ENCODE peak calls at places on chromosomes 12 and 14, in five cellular contexts. One of them, this sample, is unnamed.

GRCh38 chr14:98840076-98840475 is 431.9 kb downstream of the BCL11B start:
- DNase-seq in fibroblast of mammary gland: no peak
- DNase-seq in spleen: no peak
- DNase-seq in cardiac fibroblast: no peak
- DNase-seq in AG04450: no peak
- DNase-seq in this sample: no peak

GRCh38 chr12:53252349-53252916 is 15.7 kb upstream of the ESPL1 start:
- DNase-seq in AG04450: no peak
- DNase-seq in cardiac fibroblast: no peak
- DNase-seq in fibroblast of mammary gland: peak; percentile 25
- DNase-seq in spleen: no peak
- DNase-seq in this sample: peak; percentile 53

GRCh38 chr12:121804417-121805111 is 755 bp downstream of the SETD1B start:
- DNase-seq in spleen: peak; percentile 91
- DNase-seq in fibroblast of mammary gland: no peak
- DNase-seq in AG04450: no peak
- DNase-seq in cardiac fibroblast: peak; percentile 24
- DNase-seq in this sample: no peak

GRCh38 chr14:100732766-100733100 is 6.0 kb downstream of the DLK1 start:
- DNase-seq in fibroblast of mammary gland: no peak
- DNase-seq in AG04450: no peak
- DNase-seq in cardiac fibroblast: no peak
- DNase-seq in spleen: peak; percentile 43
- DNase-seq in this sample: no peak

GRCh38 chr12:92927055-92927435 is 2.0 kb downstream of the EEA1 start:
- DNase-seq in spleen: no peak
- DNase-seq in AG04450: no peak
- DNase-seq in fibroblast of mammary gland: peak; percentile 62
- DNase-seq in cardiac fibroblast: peak; percentile 65
- DNase-seq in this sample: peak; percentile 60

GRCh38 chr14:92922883-92923743 is at the start of gene CHGA:
- DNase-seq in fibroblast of mammary gland: peak; percentile 29
- DNase-seq in spleen: no peak
- DNase-seq in cardiac fibroblast: peak; percentile 54
- DNase-seq in AG04450: no peak
- DNase-seq in this sample: no peak

GRCh38 chr12:96242597-96242996 is 48.4 kb downstream of the ELK3 start:
- DNase-seq in fibroblast of mammary gland: no peak
- DNase-seq in spleen: peak; percentile 67
- DNase-seq in AG04450: no peak
- DNase-seq in cardiac fibroblast: no peak
- DNase-seq in this sample: no peak

GRCh38 chr12:121391619-121392324 is 8.1 kb upstream of the RNF34 start:
- DNase-seq in cardiac fibroblast: peak; percentile 77
- DNase-seq in fibroblast of mammary gland: peak; percentile 54
- DNase-seq in AG04450: peak; percentile 49
- DNase-seq in spleen: no peak
- DNase-seq in this sample: no peak

GRCh38 chr12:6215120-6215807 is 15.1 kb downstream of the CD9 start:
- DNase-seq in cardiac fibroblast: no peak
- DNase-seq in fibroblast of mammary gland: no peak
- DNase-seq in AG04450: no peak
- DNase-seq in spleen: no peak
- DNase-seq in this sample: peak; percentile 59

GRCh38 chr14:28911521-28911920 is 144.9 kb downstream of the FOXG1 start:
- DNase-seq in fibroblast of mammary gland: no peak
- DNase-seq in cardiac fibroblast: no peak
- DNase-seq in spleen: no peak
- DNase-seq in AG04450: no peak
- DNase-seq in this sample: no peak

GRCh38 chr12:104360988-104361707 is 57.6 kb downstream of the EID3 start:
- DNase-seq in cardiac fibroblast: peak; percentile 86
- DNase-seq in spleen: no peak
- DNase-seq in AG04450: no peak
- DNase-seq in fibroblast of mammary gland: no peak
- DNase-seq in this sample: peak; percentile 46

GRCh38 chr14:83171761-83172160 is 1638.1 kb upstream of the SEL1L start:
- DNase-seq in AG04450: no peak
- DNase-seq in cardiac fibroblast: no peak
- DNase-seq in spleen: no peak
- DNase-seq in fibroblast of mammary gland: no peak
- DNase-seq in this sample: peak; percentile 58

GRCh38 chr14:95564060-95564459 is 29.2 kb downstream of the GLRX5 start:
- DNase-seq in cardiac fibroblast: peak; percentile 37
- DNase-seq in spleen: no peak
- DNase-seq in AG04450: no peak
- DNase-seq in fibroblast of mammary gland: peak; percentile 72
- DNase-seq in this sample: no peak

GRCh38 chr12:27015730-27016076 is 1.5 kb upstream of the TM7SF3 start:
- DNase-seq in spleen: no peak
- DNase-seq in cardiac fibroblast: peak; percentile 75
- DNase-seq in AG04450: no peak
- DNase-seq in fibroblast of mammary gland: peak; percentile 62
- DNase-seq in this sample: peak; percentile 58

GRCh38 chr12:124568431-124569374 is 1.3 kb upstream of the NCOR2 start:
- DNase-seq in fibroblast of mammary gland: peak; percentile 97
- DNase-seq in AG04450: peak; percentile 86
- DNase-seq in spleen: no peak
- DNase-seq in cardiac fibroblast: peak; percentile 97
- DNase-seq in this sample: peak; percentile 44

GRCh38 chr12:67410246-67410645 is 141.1 kb downstream of the CAND1 start:
- DNase-seq in AG04450: no peak
- DNase-seq in fibroblast of mammary gland: peak; percentile 53
- DNase-seq in spleen: no peak
- DNase-seq in cardiac fibroblast: no peak
- DNase-seq in this sample: no peak

GRCh38 chr12:95653761-95654546 is 102.7 kb upstream of the USP44 start:
- DNase-seq in AG04450: peak; percentile 83
- DNase-seq in cardiac fibroblast: peak; percentile 70
- DNase-seq in fibroblast of mammary gland: peak; percentile 80
- DNase-seq in spleen: no peak
- DNase-seq in this sample: peak; percentile 94

GRCh38 chr12:19222566-19222965 is 93.0 kb downstream of the PLEKHA5 start:
- DNase-seq in spleen: no peak
- DNase-seq in fibroblast of mammary gland: peak; percentile 42
- DNase-seq in AG04450: no peak
- DNase-seq in cardiac fibroblast: no peak
- DNase-seq in this sample: no peak

GRCh38 chr14:58665773-58666500 is 28.2 kb downstream of the DACT1 start:
- DNase-seq in fibroblast of mammary gland: no peak
- DNase-seq in spleen: no peak
- DNase-seq in cardiac fibroblast: no peak
- DNase-seq in AG04450: no peak
- DNase-seq in this sample: no peak

GRCh38 chr14:44961151-44961729 is 507 bp downstream of the KLHL28 start:
- DNase-seq in cardiac fibroblast: peak; percentile 71
- DNase-seq in AG04450: peak; percentile 20
- DNase-seq in fibroblast of mammary gland: peak; percentile 65
- DNase-seq in spleen: peak; percentile 91
- DNase-seq in this sample: peak; percentile 54

GRCh38 chr12:14514946-14515345 is 52.7 kb downstream of the PLBD1 start:
- DNase-seq in spleen: no peak
- DNase-seq in fibroblast of mammary gland: peak; percentile 49
- DNase-seq in AG04450: no peak
- DNase-seq in cardiac fibroblast: no peak
- DNase-seq in this sample: peak; percentile 96

GRCh38 chr12:12294215-12295005 is 27.6 kb upstream of the LRP6 start:
- DNase-seq in spleen: no peak
- DNase-seq in AG04450: no peak
- DNase-seq in fibroblast of mammary gland: no peak
- DNase-seq in cardiac fibroblast: peak; percentile 81
- DNase-seq in this sample: no peak

GRCh38 chr12:89793946-89794345 is 85.3 kb upstream of the ATP2B1 start:
- DNase-seq in spleen: no peak
- DNase-seq in AG04450: no peak
- DNase-seq in cardiac fibroblast: no peak
- DNase-seq in fibroblast of mammary gland: no peak
- DNase-seq in this sample: no peak

GRCh38 chr14:55553791-55554190 is 26.2 kb upstream of the KTN1 start:
- DNase-seq in fibroblast of mammary gland: peak; percentile 26
- DNase-seq in AG04450: no peak
- DNase-seq in cardiac fibroblast: no peak
- DNase-seq in spleen: no peak
- DNase-seq in this sample: peak; percentile 64

GRCh38 chr12:57626111-57626928 is 6.7 kb downstream of the B4GALNT1 start:
- DNase-seq in AG04450: no peak
- DNase-seq in fibroblast of mammary gland: no peak
- DNase-seq in spleen: no peak
- DNase-seq in cardiac fibroblast: no peak
- DNase-seq in this sample: no peak

GRCh38 chr12:40693503-40693863 is 1.2 kb downstream of the CNTN1 start:
- DNase-seq in cardiac fibroblast: peak; percentile 0
- DNase-seq in AG04450: no peak
- DNase-seq in fibroblast of mammary gland: no peak
- DNase-seq in spleen: no peak
- DNase-seq in this sample: peak; percentile 46

GRCh38 chr12:9221476-9221875 is 13.3 kb upstream of the PZP start:
- DNase-seq in fibroblast of mammary gland: peak; percentile 32
- DNase-seq in cardiac fibroblast: peak; percentile 1
- DNase-seq in AG04450: no peak
- DNase-seq in spleen: no peak
- DNase-seq in this sample: peak; percentile 98

GRCh38 chr14:105818712-105819005 is 292.3 kb downstream of the TMEM121 start:
- DNase-seq in cardiac fibroblast: no peak
- DNase-seq in AG04450: no peak
- DNase-seq in spleen: peak; percentile 75
- DNase-seq in fibroblast of mammary gland: no peak
- DNase-seq in this sample: no peak

GRCh38 chr12:98490491-98491453 is 24.6 kb upstream of the TMPO start:
- DNase-seq in spleen: peak; percentile 91
- DNase-seq in fibroblast of mammary gland: peak; percentile 85
- DNase-seq in AG04450: peak; percentile 76
- DNase-seq in cardiac fibroblast: peak; percentile 92
- DNase-seq in this sample: peak; percentile 75
- TF ChIP-seq CTCF in spleen: peak; percentile 93
- TF ChIP-seq CTCF in fibroblast of mammary gland: peak; percentile 90
- TF ChIP-seq CTCF in AG04450: peak; percentile 94
- TF ChIP-seq CTCF in cardiac fibroblast: peak; percentile 91
- TF ChIP-seq CTCF in this sample: peak; percentile 82

GRCh38 chr12:1391722-1392121 is 202.7 kb downstream of the FBXL14 start:
- DNase-seq in AG04450: no peak
- DNase-seq in spleen: no peak
- DNase-seq in fibroblast of mammary gland: no peak
- DNase-seq in cardiac fibroblast: no peak
- DNase-seq in this sample: no peak
- H3K4me3 ChIP-seq in AG04450: no peak overlapping the region
- H3K4me3 ChIP-seq in spleen: no peak overlapping the region
- H3K4me3 ChIP-seq in fibroblast of mammary gland: no peak overlapping the region
- H3K4me3 ChIP-seq in cardiac fibroblast: no peak overlapping the region
- H3K4me3 ChIP-seq in this sample: no peak overlapping the region

GRCh38 chr12:54991161-54991991 is 6.8 kb upstream of the TESPA1 start:
- DNase-seq in fibroblast of mammary gland: no peak
- DNase-seq in cardiac fibroblast: no peak
- DNase-seq in spleen: no peak
- DNase-seq in AG04450: no peak
- DNase-seq in this sample: no peak
- TF ChIP-seq CTCF in fibroblast of mammary gland: no peak
- TF ChIP-seq CTCF in cardiac fibroblast: no peak
- TF ChIP-seq CTCF in spleen: no peak
- TF ChIP-seq CTCF in AG04450: no peak
- TF ChIP-seq CTCF in this sample: no peak

GRCh38 chr14:21382886-21383847 is 652 bp downstream of the SUPT16H start:
- DNase-seq in cardiac fibroblast: peak; percentile 52
- DNase-seq in spleen: peak; percentile 88
- DNase-seq in fibroblast of mammary gland: peak; percentile 46
- DNase-seq in AG04450: no peak
- DNase-seq in this sample: peak; percentile 31

GRCh38 chr14:21383848-21384493 is at the start of gene SUPT16H:
- DNase-seq in cardiac fibroblast: peak; percentile 98
- DNase-seq in spleen: peak; percentile 99
- DNase-seq in AG04450: peak; percentile 91
- DNase-seq in fibroblast of mammary gland: peak; percentile 93
- DNase-seq in this sample: peak; percentile 87

GRCh38 chr14:21384494-21384851 is 654 bp upstream of the SUPT16H start:
- DNase-seq in AG04450: no peak
- DNase-seq in fibroblast of mammary gland: no peak
- DNase-seq in spleen: peak; percentile 81
- DNase-seq in cardiac fibroblast: no peak
- DNase-seq in this sample: no peak

GRCh38 chr14:21382095-21382494 is 1.7 kb downstream of the SUPT16H start:
- DNase-seq in cardiac fibroblast: no peak
- DNase-seq in fibroblast of mammary gland: no peak
- DNase-seq in AG04450: no peak
- DNase-seq in spleen: no peak
- DNase-seq in this sample: no peak

DNA sequence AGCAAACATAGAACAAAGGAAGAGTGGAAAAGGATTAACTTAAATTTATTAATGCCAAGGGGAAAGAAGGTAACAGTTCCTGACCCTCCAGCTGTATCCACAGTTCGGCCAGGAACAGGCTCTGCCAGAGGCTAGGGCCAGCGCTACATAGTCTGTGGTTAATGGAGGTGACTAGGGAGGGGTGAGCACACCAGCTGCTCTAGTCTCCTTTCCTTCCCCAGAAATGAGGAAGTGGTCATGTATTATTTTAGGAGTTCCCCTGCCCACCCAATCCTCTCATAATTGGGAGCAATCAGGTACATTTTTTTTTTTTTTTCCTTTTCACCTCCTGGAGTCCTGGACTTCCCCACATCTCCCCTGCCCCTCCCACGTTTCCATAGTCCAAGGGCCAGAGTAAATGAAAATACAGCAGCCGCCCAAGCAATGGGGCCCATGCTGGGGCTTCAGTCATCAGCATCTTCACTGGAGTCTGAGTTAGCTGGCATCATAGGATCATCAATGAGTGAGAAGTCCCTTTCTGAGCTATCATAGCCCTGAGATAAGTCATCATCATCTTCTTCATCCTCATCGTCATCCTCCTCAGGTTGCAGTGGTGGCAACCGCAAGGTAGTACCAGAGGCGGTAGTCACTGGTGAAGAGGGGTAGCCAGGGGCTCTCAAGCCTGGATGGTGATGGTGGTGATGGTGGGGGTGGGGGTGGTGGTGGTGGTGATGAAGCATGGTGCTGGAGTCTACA is 1.5 kb upstream of the SUPT16H start:
- DNase-seq in AG04450: no peak
- DNase-seq in cardiac fibroblast: no peak
- DNase-seq in fibroblast of mammary gland: no peak
- DNase-seq in spleen: no peak
- DNase-seq in this sample: no peak
- H3K4me3 ChIP-seq in AG04450: no peak overlapping the region
- H3K4me3 ChIP-seq in cardiac fibroblast: no peak overlapping the region
- H3K4me3 ChIP-seq in fibroblast of mammary gland: no peak overlapping the region
- H3K4me3 ChIP-seq in spleen: no peak overlapping the region
- H3K4me3 ChIP-seq in this sample: no peak overlapping the region

DNA sequence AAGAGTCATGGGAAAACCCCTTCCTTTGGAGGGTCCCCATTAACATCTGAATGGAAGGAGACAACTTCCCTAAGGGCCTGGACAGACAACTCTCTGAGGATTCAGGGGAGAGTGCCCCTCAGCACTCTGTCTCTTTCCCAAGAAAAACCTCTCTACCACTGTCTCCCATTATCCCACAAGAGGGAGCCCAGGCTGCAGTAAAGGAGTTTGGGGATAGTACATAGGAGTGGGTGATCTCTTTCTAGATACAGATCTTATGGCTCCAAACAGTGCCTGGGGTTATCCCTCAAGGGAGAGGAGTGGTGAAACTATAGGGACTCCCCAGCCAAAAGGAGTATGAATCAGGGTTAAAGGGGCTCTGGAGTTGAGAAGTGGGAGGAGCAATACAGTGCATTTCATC is 6.1 kb downstream of the WNT10B start:
- DNase-seq in fibroblast of mammary gland: peak; percentile 40
- DNase-seq in AG04450: no peak
- DNase-seq in spleen: no peak
- DNase-seq in cardiac fibroblast: no peak
- DNase-seq in this sample: no peak
- TF ChIP-seq CTCF in fibroblast of mammary gland: peak; percentile 48
- TF ChIP-seq CTCF in AG04450: peak; percentile 63
- TF ChIP-seq CTCF in spleen: no peak
- TF ChIP-seq CTCF in cardiac fibroblast: peak; percentile 40
- TF ChIP-seq CTCF in this sample: peak; percentile 25

This sample was measured in bronchial epithelial cell.